ENCODE peak calls at places on chromosomes 12 and 14, in eight cellular contexts. Q, Y, O, C, W, Z, R and I are unnamed samples.
A peak's percentile ranks its signal among the peaks of the same experiment; 100 is the strongest.

GRCh38 chr12:33438890-33439586 is 581 bp downstream of the SYT10 start:
- DNase-seq in Q (peak; percentile 12), Y (peak; percentile 7), O (peak; percentile 22), C (peak; percentile 17), W (no peak), Z (peak; percentile 28), R (no peak), I (no peak)

GRCh38 chr12:62313727-62314380 is 53.6 kb downstream of the USP15 start:
- DNase-seq in Q (no peak), Y (no peak), O (no peak), C (no peak), W (no peak), Z (no peak), R (no peak), I (no peak)

GRCh38 chr12:77999074-77999715 is 168.5 kb downstream of the NAV3 start:
- DNase-seq in Q (no peak), Y (no peak), O (no peak), C (no peak), W (no peak), Z (no peak), R (no peak), I (peak; percentile 16)

GRCh38 chr12:80815351-80815750 is 98.6 kb downstream of the MYF5 start:
- DNase-seq in Q (no peak), Y (no peak), O (no peak), C (no peak), W (no peak), Z (no peak), R (no peak), I (no peak)

GRCh38 chr14:54554401-54554800 is 12.5 kb upstream of the SAMD4A start:
- DNase-seq in Q (no peak), Y (no peak), O (no peak), C (no peak), W (no peak), Z (no peak), R (no peak), I (no peak)

GRCh38 chr12:89451876-89452275 is 72.7 kb downstream of the GALNT4 start:
- DNase-seq in Q (no peak), Y (peak; percentile 39), O (peak; percentile 92), C (no peak), W (peak; percentile 68), Z (peak; percentile 66), R (no peak), I (no peak)

GRCh38 chr14:20477211-20477876 is 8.1 kb downstream of the PNP start:
- DNase-seq in Q (no peak), Y (no peak), O (peak; percentile 39), C (peak; percentile 98), W (no peak), Z (peak; percentile 92), R (peak; percentile 36), I (peak; percentile 53)

GRCh38 chr12:5273709-5274108 is 158.2 kb upstream of the NTF3 start:
- DNase-seq in Q (no peak), Y (no peak), O (no peak), C (no peak), W (no peak), Z (no peak), R (no peak), I (no peak)

GRCh38 chr14:59507752-59508103 is 23.4 kb downstream of the JKAMP start:
- DNase-seq in Q (no peak), Y (no peak), O (no peak), C (no peak), W (no peak), Z (no peak), R (no peak), I (no peak)